ENCODE peak calls at places on chromosomes 7 and 10, in nine cellular contexts. D is psoas muscle, S is foreskin fibroblast, Q is fibroblast of the aortic adventitia, N is neuronal stem cell, M is fibroblast of pulmonary artery, R is tibial nerve, Y is IMR-90, E is neural progenitor cell. U is an unnamed sample.

GRCh38 chr10:72162978-72163377 is 52.8 kb upstream of the ANAPC16 start:
- DNase-seq in D (no peak), S (peak), Q (peak), N (no peak), M (peak), R (no peak), Y (peak), E (no peak), U (no peak)

GRCh38 chr7:101792051-101792651 is 25.3 kb upstream of the CUX1 start:
- DNase-seq in D (peak), S (peak), Q (peak), N (no peak), M (peak), R (peak), Y (no peak), E (no peak), U (no peak)

GRCh38 chr10:70360215-70360614 is 22.2 kb downstream of the LRRC20 start:
- DNase-seq in D (no peak), S (no peak), Q (no peak), N (no peak), M (no peak), R (no peak), Y (no peak), E (no peak), U (no peak)

GRCh38 chr7:106462365-106462859 is 177.6 kb upstream of the NAMPT start:
- DNase-seq in D (no peak), S (peak), Q (peak), N (no peak), M (peak), R (peak), Y (peak), E (peak), U (no peak)

GRCh38 chr7:74187915-74188675 is 13.9 kb downstream of the EIF4H start:
- DNase-seq in D (no peak), S (peak), Q (peak), N (no peak), M (peak), R (no peak), Y (peak), E (no peak), U (no peak)

GRCh38 chr10:51103818-51104217 is 29.5 kb downstream of the PRKG1 start:
- DNase-seq in D (no peak), S (peak), Q (no peak), N (no peak), M (peak), R (no peak), Y (peak), E (no peak), U (no peak)

GRCh38 chr7:76057103-76057812 is 9.4 kb downstream of the MDH2 start:
- DNase-seq in D (no peak), S (no peak), Q (no peak), N (no peak), M (no peak), R (no peak), Y (no peak), E (no peak), U (no peak)

GRCh38 chr10:13701157-13701919 is 114.6 kb downstream of the PRPF18 start:
- DNase-seq in D (no peak), S (no peak), Q (no peak), N (no peak), M (no peak), R (no peak), Y (no peak), E (no peak), U (no peak)

GRCh38 chr7:157271991-157272324 is 64.8 kb upstream of the DNAJB6 start:
- DNase-seq in D (peak), S (peak), Q (peak), N (no peak), M (peak), R (peak), Y (peak), E (no peak), U (peak)

GRCh38 chr10:99964791-99965190 is 45.0 kb downstream of the DNMBP start:
- DNase-seq in D (no peak), S (peak), Q (peak), N (no peak), M (peak), R (no peak), Y (peak), E (no peak), U (no peak)

GRCh38 chr10:33114451-33114944 is 156.5 kb upstream of the ITGB1 start:
- DNase-seq in D (no peak), S (peak), Q (peak), N (no peak), M (peak), R (no peak), Y (peak), E (no peak), U (no peak)

GRCh38 chr7:64871761-64872160 is 31.3 kb upstream of the ZNF273 start:
- DNase-seq in D (no peak), S (no peak), Q (no peak), N (no peak), M (no peak), R (peak), Y (no peak), E (no peak), U (no peak)

GRCh38 chr10:100730739-100731602 is 14.4 kb upstream of the PAX2 start:
- DNase-seq in D (no peak), S (no peak), Q (peak), N (no peak), M (peak), R (no peak), Y (peak), E (peak), U (no peak)

GRCh38 chr7:126727930-126728331 is 524.8 kb downstream of the GRM8 start:
- DNase-seq in D (no peak), S (peak), Q (peak), N (no peak), M (peak), R (no peak), Y (no peak), E (no peak), U (no peak)

GRCh38 chr10:130416334-130416950 is 280.3 kb downstream of the GLRX3 start:
- DNase-seq in D (no peak), S (no peak), Q (no peak), N (no peak), M (no peak), R (no peak), Y (no peak), E (no peak), U (no peak)

GRCh38 chr10:19195698-19196097 is 147.1 kb downstream of the MALRD1 start:
- DNase-seq in D (no peak), S (no peak), Q (no peak), N (no peak), M (no peak), R (no peak), Y (no peak), E (no peak), U (no peak)

GRCh38 chr7:130998993-130999602 is 265.1 kb upstream of the KLF14 start:
- DNase-seq in D (no peak), S (peak), Q (no peak), N (no peak), M (peak), R (no peak), Y (peak), E (no peak), U (no peak)

GRCh38 chr10:27041196-27041595 is 59.1 kb downstream of the ANKRD26 start:
- DNase-seq in D (no peak), S (peak), Q (no peak), N (no peak), M (no peak), R (no peak), Y (peak), E (no peak), U (no peak)

GRCh38 chr7:99014113-99014985 is 129.6 kb downstream of the SMURF1 start:
- DNase-seq in D (no peak), S (no peak), Q (no peak), N (no peak), M (no peak), R (no peak), Y (no peak), E (no peak), U (no peak)

GRCh38 chr10:123655763-123656162 is 10.4 kb upstream of the GPR26 start:
- DNase-seq in D (no peak), S (no peak), Q (no peak), N (no peak), M (no peak), R (no peak), Y (no peak), E (peak), U (no peak)

GRCh38 chr7:128778946-128779345 is 3.4 kb upstream of the OPN1SW start:
- DNase-seq in D (no peak), S (no peak), Q (no peak), N (no peak), M (no peak), R (no peak), Y (no peak), E (no peak), U (no peak)

GRCh38 chr10:116671274-116671926 is 50.6 kb downstream of the PNLIPRP2 start:
- DNase-seq in D (no peak), S (no peak), Q (peak), N (no peak), M (peak), R (no peak), Y (peak), E (no peak), U (peak)

GRCh38 chr7:9945882-9946281 is 1027.8 kb upstream of the PHF14 start:
- DNase-seq in D (no peak), S (no peak), Q (no peak), N (no peak), M (no peak), R (no peak), Y (no peak), E (no peak), U (no peak)

GRCh38 chr7:44294325-44295069 is 30.9 kb downstream of the CAMK2B start:
- DNase-seq in D (peak), S (no peak), Q (no peak), N (no peak), M (no peak), R (no peak), Y (no peak), E (peak), U (no peak)

GRCh38 chr10:35795131-35795819 is 153.2 kb upstream of the FZD8 start:
- DNase-seq in D (no peak), S (no peak), Q (peak), N (no peak), M (peak), R (no peak), Y (peak), E (no peak), U (peak)

GRCh38 chr7:41858196-41858595 is 155.3 kb upstream of the INHBA start:
- DNase-seq in D (no peak), S (peak), Q (peak), N (no peak), M (no peak), R (no peak), Y (peak), E (no peak), U (no peak)

GRCh38 chr10:90915141-90916075 is 5.5 kb downstream of the ANKRD1 start:
- DNase-seq in D (no peak), S (no peak), Q (no peak), N (no peak), M (no peak), R (no peak), Y (no peak), E (no peak), U (no peak)

GRCh38 chr10:90916392-90917110 is 4.3 kb downstream of the ANKRD1 start:
- DNase-seq in D (no peak), S (no peak), Q (no peak), N (no peak), M (no peak), R (no peak), Y (no peak), E (no peak), U (no peak)

GRCh38 chr10:90917231-90917967 is 3.5 kb downstream of the ANKRD1 start:
- DNase-seq in D (no peak), S (no peak), Q (no peak), N (no peak), M (no peak), R (no peak), Y (no peak), E (no peak), U (no peak)

GRCh38 chr10:90919683-90920574 is 958 bp downstream of the ANKRD1 start:
- DNase-seq in D (no peak), S (no peak), Q (no peak), N (no peak), M (no peak), R (no peak), Y (no peak), E (no peak), U (no peak)

DNA sequence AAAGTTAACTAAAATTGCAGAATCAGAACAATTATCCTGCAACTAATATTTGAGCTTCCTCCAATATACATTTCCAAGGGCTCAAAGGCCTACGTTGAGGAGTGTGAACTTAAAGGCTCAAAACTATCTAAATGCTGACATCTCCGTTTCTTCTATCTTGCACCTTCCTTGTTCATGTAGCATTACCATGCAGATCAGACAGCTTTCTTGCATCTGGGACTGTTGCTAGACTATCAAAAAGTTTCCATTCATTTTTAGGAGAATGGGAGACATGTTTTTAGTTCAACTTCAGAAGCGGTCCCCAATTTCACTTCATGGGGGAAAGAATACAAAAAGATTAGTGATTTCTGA is 2.9 kb downstream of the ANKRD1 start:
- DNase-seq in D (no peak), S (no peak), Q (no peak), N (no peak), M (no peak), R (no peak), Y (no peak), E (no peak), U (no peak)
- H3K4me3 ChIP-seq in D (peak), S (no peak), Q (no peak), N (no peak), M (no peak), R (no peak), Y (no peak), E (no peak), U (peak)

GRCh38 chr10:120456626-120457430 is at the start of gene PLPP4:
- DNase-seq in D (no peak), S (no peak), Q (peak), N (peak), M (peak), R (no peak), Y (no peak), E (peak), U (no peak)
- H3K4me3 ChIP-seq in D (peak), S (peak), Q (peak), N (peak), M (peak), R (peak), Y (no peak), E (peak), U (peak)

GRCh38 chr10:103916254-103916653 is 1.7 kb downstream of the STN1 start:
- DNase-seq in D (no peak), S (peak), Q (no peak), N (no peak), M (peak), R (no peak), Y (peak), E (no peak), U (no peak)

GRCh38 chr10:103918053-103918846 is at the start of gene STN1:
- DNase-seq in D (peak), S (peak), Q (peak), N (peak), M (peak), R (peak), Y (peak), E (peak), U (peak)

GRCh38 chr10:103917326-103918052 is 495 bp downstream of the STN1 start:
- DNase-seq in D (no peak), S (peak), Q (no peak), N (peak), M (no peak), R (no peak), Y (peak), E (peak), U (no peak)

GRCh38 chr10:103916901-103917300 is 1.1 kb downstream of the STN1 start:
- DNase-seq in D (no peak), S (no peak), Q (no peak), N (no peak), M (no peak), R (no peak), Y (no peak), E (no peak), U (no peak)

GRCh38 chr10:103915794-103916193 is 2.2 kb downstream of the STN1 start:
- DNase-seq in D (no peak), S (no peak), Q (no peak), N (no peak), M (no peak), R (no peak), Y (no peak), E (no peak), U (no peak)
- H3K4me3 ChIP-seq in D (peak), S (no peak), Q (peak), N (no peak), M (peak), R (peak), Y (no peak), E (no peak), U (peak)

GRCh38 chr7:29194594-29195417 is at the start of gene CHN2:
- DNase-seq in D (peak), S (peak), Q (peak), N (peak), M (peak), R (peak), Y (no peak), E (peak), U (no peak)
- H3K4me3 ChIP-seq in D (peak), S (peak), Q (peak), N (peak), M (peak), R (peak), Y (peak), E (peak), U (peak)

GRCh38 chr7:34307540-34307939 is 350.5 kb upstream of the NPSR1 start:
- DNase-seq in D (no peak), S (no peak), Q (no peak), N (no peak), M (no peak), R (no peak), Y (no peak), E (no peak), U (no peak)

GRCh38 chr7:34308595-34308994 is 349.4 kb upstream of the NPSR1 start:
- DNase-seq in D (no peak), S (no peak), Q (no peak), N (no peak), M (no peak), R (no peak), Y (no peak), E (no peak), U (no peak)

GRCh38 chr7:34311591-34311990 is 346.4 kb upstream of the NPSR1 start:
- DNase-seq in D (no peak), S (no peak), Q (peak), N (no peak), M (no peak), R (no peak), Y (no peak), E (no peak), U (no peak)

GRCh38 chr7:34309584-34309983 is 348.4 kb upstream of the NPSR1 start:
- DNase-seq in D (no peak), S (no peak), Q (no peak), N (no peak), M (no peak), R (no peak), Y (no peak), E (no peak), U (no peak)

GRCh38 chr7:34309116-34309515 is 348.9 kb upstream of the NPSR1 start:
- DNase-seq in D (peak), S (no peak), Q (no peak), N (no peak), M (no peak), R (no peak), Y (no peak), E (no peak), U (no peak)
- H3K4me3 ChIP-seq in D (no peak), S (no peak), Q (no peak), N (no peak), M (no peak), R (no peak), Y (no peak), E (no peak), U (no peak)

GRCh38 chr7:141468341-141468740 is 82.9 kb upstream of the AGK start:
- DNase-seq in D (no peak), S (no peak), Q (no peak), N (no peak), M (no peak), R (no peak), Y (no peak), E (no peak), U (no peak)
- H3K4me3 ChIP-seq in D (no peak), S (no peak), Q (no peak), N (no peak), M (no peak), R (no peak), Y (no peak), E (no peak), U (no peak)

GRCh38 chr7:150686030-150686626 is 622 bp downstream of the GIMAP2 start:
- DNase-seq in D (no peak), S (no peak), Q (no peak), N (no peak), M (no peak), R (no peak), Y (no peak), E (no peak), U (no peak)
- H3K4me3 ChIP-seq in D (peak), S (peak), Q (no peak), N (no peak), M (peak), R (peak), Y (peak), E (no peak), U (peak)

GRCh38 chr7:27200761-27201230 is 905 bp upstream of the HOXA13 start:
- DNase-seq in D (no peak), S (no peak), Q (no peak), N (no peak), M (no peak), R (no peak), Y (no peak), E (peak), U (no peak)
- H3K4me3 ChIP-seq in D (peak), S (peak), Q (no peak), N (no peak), M (no peak), R (no peak), Y (no peak), E (no peak), U (no peak)

GRCh38 chr7:47765373-47765979 is 182.8 kb downstream of the PKD1L1 start:
- DNase-seq in D (no peak), S (no peak), Q (no peak), N (no peak), M (peak), R (no peak), Y (no peak), E (no peak), U (no peak)

GRCh38 chr7:47762746-47763062 is 180.8 kb upstream of the TNS3 start:
- DNase-seq in D (no peak), S (no peak), Q (no peak), N (no peak), M (no peak), R (no peak), Y (no peak), E (no peak), U (no peak)

GRCh38 chr7:47764746-47765145 is 182.8 kb upstream of the TNS3 start:
- DNase-seq in D (no peak), S (peak), Q (no peak), N (no peak), M (no peak), R (no peak), Y (no peak), E (no peak), U (no peak)

GRCh38 chr7:47762207-47762606 is 180.3 kb upstream of the TNS3 start:
- DNase-seq in D (no peak), S (no peak), Q (no peak), N (no peak), M (no peak), R (no peak), Y (no peak), E (no peak), U (no peak)

DNA sequence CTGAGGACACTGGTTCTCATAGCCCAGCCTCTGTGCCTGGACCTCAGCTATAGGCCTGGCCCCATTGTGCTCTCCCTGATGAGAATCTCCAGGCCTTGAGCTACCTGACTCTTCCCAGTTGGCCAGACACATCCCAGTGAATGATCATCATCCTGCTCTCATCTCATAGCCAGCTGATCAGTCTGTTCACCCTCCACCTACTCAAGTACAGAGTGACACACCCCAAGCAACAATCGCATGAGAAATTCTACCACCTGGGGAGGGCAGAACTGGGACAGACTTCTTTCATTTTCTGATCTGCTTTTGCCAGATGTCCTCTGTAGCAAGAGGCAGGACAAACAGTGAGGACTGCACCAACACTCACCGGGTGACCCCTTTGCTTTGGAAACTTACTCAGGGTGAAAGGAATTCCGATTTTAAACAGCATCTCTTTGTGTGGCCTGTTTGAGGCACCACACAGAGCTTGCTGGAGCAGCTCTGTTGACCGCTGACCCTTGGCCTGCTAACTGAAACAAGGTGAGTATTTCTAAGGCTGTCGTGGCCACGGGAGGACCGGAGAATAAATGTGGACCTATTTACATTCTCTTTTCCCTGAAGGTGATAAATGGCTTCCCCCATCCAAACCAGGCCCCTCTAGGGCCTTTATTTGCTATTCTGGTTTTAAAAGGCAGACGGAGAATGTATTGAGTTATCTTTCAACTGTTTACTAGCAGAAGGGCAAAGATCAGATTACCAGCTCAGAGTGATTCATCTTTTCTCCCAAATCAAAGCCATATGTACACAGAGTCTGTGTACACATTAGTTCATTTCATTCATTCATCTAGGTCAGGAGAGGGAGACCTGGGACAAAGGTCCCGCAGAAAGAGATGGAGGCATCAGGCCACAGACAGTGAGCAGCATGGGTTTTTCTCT is 181.4 kb upstream of the TNS3 start:
- DNase-seq in D (no peak), S (peak), Q (peak), N (peak), M (peak), R (peak), Y (peak), E (peak), U (peak)
- H3K4me3 ChIP-seq in D (no peak), S (no peak), Q (no peak), N (no peak), M (no peak), R (no peak), Y (no peak), E (no peak), U (no peak)